ENCODE peak calls at places on chromosome 21, in six cellular contexts. V, T, F, I, A and Z are unnamed samples. For H3K4me1, the result is how much of the 10 kb centered on the place peaks cover.

GRCh38 chr21:45975017-45975595 is 6.5 kb upstream of the COL6A1 start:
- DNase-seq in F (peak), A (peak), I (peak), V (peak), T (no peak), Z (peak)

GRCh38 chr21:24200052-24200451 is 1407.2 kb downstream of the MRPL39 start:
- DNase-seq in I (no peak), F (no peak), T (no peak), A (no peak), V (no peak), Z (no peak)

GRCh38 chr21:28436286-28436932 is 556.3 kb downstream of the LTN1 start:
- DNase-seq in F (peak), A (no peak), I (no peak), T (no peak), V (no peak), Z (no peak)

GRCh38 chr21:31137951-31138350 is 99.7 kb upstream of the KRTAP19-8 start:
- DNase-seq in A (no peak), F (no peak), T (no peak), V (no peak), I (no peak), Z (no peak)

GRCh38 chr21:31132574-31133242 is 94.4 kb upstream of the KRTAP19-8 start:
- DNase-seq in F (no peak), A (no peak), T (no peak), I (no peak), V (no peak), Z (no peak)

GRCh38 chr21:41233913-41234312 is 66.0 kb downstream of the BACE2 start:
- DNase-seq in F (no peak), I (no peak), T (no peak), A (no peak), V (no peak), Z (no peak)

GRCh38 chr21:45888361-45889009 is 93.1 kb upstream of the COL6A1 start:
- DNase-seq in T (no peak), F (no peak), V (no peak), I (no peak), A (peak), Z (no peak)

GRCh38 chr21:15282666-15283065 is 217.9 kb upstream of the NRIP1 start:
- DNase-seq in I (no peak), V (no peak), F (no peak), A (no peak), T (no peak), Z (no peak)

GRCh38 chr21:37073417-37074194 is 552 bp downstream of the TTC3 start:
- DNase-seq in F (peak), A (peak), I (peak), T (peak), V (peak), Z (peak)

GRCh38 chr21:18801468-18801867 is 397.9 kb upstream of the TMPRSS15 start:
- DNase-seq in T (no peak), I (no peak), V (peak), F (peak), A (no peak), Z (no peak)

GRCh38 chr21:41659791-41660560 is 106.9 kb downstream of the RIPK4 start:
- DNase-seq in F (no peak), T (peak), I (no peak), V (no peak), A (peak), Z (no peak)

GRCh38 chr21:17900281-17900989 is 81.3 kb upstream of the C21orf91 start:
- DNase-seq in I (no peak), A (no peak), V (no peak), F (no peak), T (no peak), Z (no peak)

GRCh38 chr21:27759091-27759659 is 792.3 kb upstream of the ADAMTS5 start:
- DNase-seq in V (no peak), I (no peak), F (peak), T (no peak), A (peak), Z (peak)

GRCh38 chr21:17775431-17776126 is 43.6 kb downstream of the C21orf91 start:
- DNase-seq in T (no peak), I (no peak), A (no peak), F (no peak), V (no peak), Z (no peak)

GRCh38 chr21:42198949-42199348 is 20.0 kb upstream of the ABCG1 start:
- DNase-seq in I (no peak), F (no peak), T (no peak), V (no peak), A (no peak), Z (no peak)

GRCh38 chr21:26199471-26199870 is 28.9 kb upstream of the APP start:
- DNase-seq in V (no peak), I (no peak), T (no peak), A (no peak), F (no peak), Z (no peak)

GRCh38 chr21:15293251-15293650 is 228.5 kb upstream of the NRIP1 start:
- DNase-seq in V (no peak), I (no peak), T (no peak), A (no peak), F (peak), Z (no peak)

GRCh38 chr21:40844935-40845334 is 2.0 kb downstream of the DSCAM start:
- DNase-seq in I (no peak), V (no peak), A (no peak), T (no peak), F (no peak), Z (no peak)

GRCh38 chr21:42214081-42214750 is 4.7 kb upstream of the ABCG1 start:
- DNase-seq in V (peak), A (no peak), T (no peak), F (no peak), I (no peak), Z (no peak)

GRCh38 chr21:45822429-45823099 is 159.0 kb upstream of the COL6A1 start:
- DNase-seq in I (no peak), T (no peak), F (no peak), A (no peak), V (no peak), Z (no peak)

GRCh38 chr21:30206551-30207251 is 9.2 kb downstream of the CLDN8 start:
- DNase-seq in I (no peak), A (no peak), T (no peak), F (no peak), V (no peak), Z (no peak)

GRCh38 chr21:27505516-27505915 is 538.6 kb upstream of the ADAMTS5 start:
- DNase-seq in A (no peak), V (no peak), I (no peak), T (no peak), F (no peak), Z (no peak)

GRCh38 chr21:30340714-30341573 is 3.5 kb upstream of the KRTAP27-1 start:
- DNase-seq in F (peak), V (peak), I (no peak), T (no peak), A (no peak), Z (peak)

GRCh38 chr21:25572895-25573310 is 34.4 kb downstream of the MRPL39 start:
- DNase-seq in T (no peak), V (no peak), F (no peak), A (no peak), I (no peak), Z (no peak)

GRCh38 chr21:27190601-27191000 is 223.7 kb upstream of the ADAMTS5 start:
- DNase-seq in T (no peak), F (no peak), I (no peak), A (no peak), V (no peak), Z (no peak)

GRCh38 chr21:46038871-46039397 is 57.4 kb downstream of the COL6A1 start:
- DNase-seq in F (no peak), T (peak), V (no peak), I (peak), A (no peak), Z (peak)

GRCh38 chr21:24852610-24853195 is 754.6 kb downstream of the MRPL39 start:
- DNase-seq in I (no peak), V (no peak), F (no peak), T (no peak), A (no peak), Z (no peak)

GRCh38 chr21:17250651-17251294 is 262.1 kb upstream of the CXADR start:
- DNase-seq in V (no peak), I (no peak), T (no peak), F (no peak), A (no peak), Z (no peak)

GRCh38 chr21:41188476-41189146 is 20.7 kb downstream of the BACE2 start:
- DNase-seq in V (no peak), F (no peak), I (no peak), A (no peak), T (no peak), Z (no peak)

GRCh38 chr21:29315155-29315749 is 16.5 kb downstream of the BACH1 start:
- DNase-seq in A (no peak), I (no peak), F (no peak), T (no peak), V (no peak), Z (no peak)

GRCh38 chr21:42038826-42039425 is 28.8 kb upstream of the ZBTB21 start:
- DNase-seq in F (no peak), I (no peak), V (no peak), T (no peak), A (no peak), Z (peak)

GRCh38 chr21:41992576-41992975 is 17.6 kb downstream of the ZBTB21 start:
- DNase-seq in T (no peak), V (no peak), F (no peak), I (no peak), A (no peak), Z (no peak)

GRCh38 chr21:14120091-14120734 is 90.5 kb downstream of the LIPI start:
- DNase-seq in I (no peak), T (no peak), V (peak), F (peak), A (peak), Z (no peak)

GRCh38 chr21:40049031-40049958 is 182.1 kb downstream of the PCP4 start:
- DNase-seq in F (peak), T (peak), A (no peak), I (no peak), V (no peak), Z (no peak)

GRCh38 chr21:33865176-33865575 is 50.4 kb downstream of the ATP5PO start:
- DNase-seq in F (no peak), T (no peak), V (no peak), I (no peak), A (no peak), Z (no peak)
- H3K27ac ChIP-seq in F (no peak), T (no peak), V (no peak), I (no peak), A (no peak), Z (no peak)

DNA sequence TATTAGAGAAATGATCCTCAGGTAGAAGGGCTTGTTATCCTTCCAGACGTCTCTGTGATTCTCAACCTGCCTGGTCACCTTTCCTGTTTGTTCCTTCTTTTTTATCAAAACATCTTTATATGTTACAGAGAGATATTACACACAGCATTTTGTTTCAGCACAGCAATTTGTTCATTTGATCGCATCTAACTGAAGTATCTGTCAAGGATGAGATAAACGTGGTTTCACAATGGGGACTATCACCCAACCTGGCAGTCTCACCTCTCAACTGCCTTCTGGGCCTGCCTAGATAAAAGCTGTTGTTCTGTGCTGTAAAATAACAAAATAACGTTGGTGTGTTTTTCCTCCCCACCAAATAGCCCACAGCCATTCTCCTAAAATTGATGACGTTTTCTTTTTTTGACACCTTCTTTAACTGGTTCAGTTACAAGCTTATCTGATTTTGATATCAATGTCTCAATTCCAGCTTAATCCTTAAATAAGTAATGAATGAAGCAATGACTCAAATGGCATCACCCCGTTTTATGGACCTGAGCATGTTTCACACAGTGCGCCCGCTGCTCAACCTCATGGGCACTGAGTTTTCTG is 367.9 kb upstream of the RUNX1 start:
- DNase-seq in I (no peak), A (no peak), V (no peak), T (no peak), F (no peak), Z (no peak)
- TF ChIP-seq CTCF in I (no peak), A (no peak), V (no peak), T (no peak), F (no peak), Z (no peak)

DNA sequence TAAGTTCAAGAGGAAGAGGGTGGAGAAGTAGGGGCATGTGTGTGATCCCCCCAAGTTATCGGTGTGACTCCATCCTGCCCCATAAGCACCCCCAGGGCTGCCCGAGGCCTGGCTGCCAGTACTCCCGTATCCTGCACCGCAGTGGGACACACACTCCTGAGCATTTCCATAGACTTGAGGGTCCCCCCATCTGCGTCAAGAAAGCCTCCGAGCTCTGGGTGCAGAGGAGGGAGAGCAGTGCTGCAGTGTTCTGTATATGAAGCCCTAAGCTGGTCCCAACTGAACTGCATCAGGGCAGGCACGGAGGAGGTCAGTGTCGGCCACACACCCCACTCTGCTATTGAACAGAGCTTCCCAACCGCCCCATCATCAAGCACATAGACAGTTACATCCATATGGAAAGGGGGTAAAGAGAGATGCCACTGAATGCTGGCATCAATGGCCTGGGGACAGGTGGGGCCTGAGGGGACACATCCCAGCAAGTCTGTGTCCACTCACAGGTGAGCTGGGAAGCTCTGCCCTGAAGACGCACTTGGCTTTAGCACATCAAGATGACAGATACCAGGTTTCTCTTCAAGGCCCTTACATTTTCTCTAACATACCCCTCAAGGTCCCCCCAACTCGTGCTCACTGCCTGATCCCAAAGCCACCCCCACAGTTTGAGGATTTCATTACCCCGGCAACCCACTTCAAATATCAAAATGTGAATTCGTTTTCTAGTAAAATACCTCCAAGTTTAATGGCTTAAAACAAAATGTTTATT is 64.3 kb downstream of the EVA1C start:
- DNase-seq in F (no peak), V (no peak), A (no peak), I (peak), T (no peak), Z (no peak)
- H3K4me1 ChIP-seq in F (under half), V (under half), A (under half), I (under half), T (under half), Z (under half)

GRCh38 chr21:44437696-44438431 is 17.4 kb upstream of the LRRC3 start:
- DNase-seq in A (peak), I (no peak), V (no peak), F (no peak), T (no peak), Z (no peak)
- H3K27ac ChIP-seq in A (no peak), I (no peak), V (no peak), F (no peak), T (no peak), Z (no peak)

GRCh38 chr21:38805282-38806152 is at the start of gene ETS2:
- DNase-seq in T (peak), A (peak), I (peak), F (peak), V (peak), Z (peak)
- TF ChIP-seq CTCF in T (no peak), A (no peak), I (no peak), F (no peak), V (no peak), Z (no peak)

DNA sequence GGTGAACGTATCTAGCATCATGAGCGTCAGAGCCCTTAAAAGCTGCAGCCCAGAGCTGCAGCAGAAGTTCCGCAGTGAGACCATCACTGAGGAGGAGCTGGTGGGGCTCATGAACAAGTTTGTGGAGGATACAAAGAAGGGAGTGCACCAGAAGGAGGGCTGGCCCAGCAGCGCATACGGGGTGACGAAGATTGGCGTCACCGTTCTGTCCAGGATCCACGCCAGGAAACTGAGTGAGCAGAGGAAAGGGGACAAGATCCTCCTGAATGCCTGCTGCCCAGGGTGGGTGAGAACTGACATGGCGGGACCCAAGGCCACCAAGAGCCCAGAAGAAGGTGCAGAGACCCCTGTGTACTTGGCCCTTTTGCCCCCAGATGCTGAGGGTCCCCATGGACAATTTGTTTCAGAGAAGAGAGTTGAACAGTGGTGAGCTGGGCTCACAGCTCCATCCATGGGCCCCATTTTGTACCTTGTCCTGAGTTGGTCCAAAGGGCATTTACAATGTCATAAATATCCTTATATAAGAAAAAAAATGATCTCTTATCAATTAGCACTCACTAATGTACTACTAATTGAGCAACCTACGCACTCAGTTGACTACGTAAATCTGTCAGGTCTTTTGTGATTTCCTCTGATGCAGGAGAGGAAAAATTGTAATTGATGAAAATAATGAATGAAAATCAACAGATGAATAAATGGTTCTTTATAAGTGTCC is 2.8 kb downstream of the CBR1 start:
- DNase-seq in I (no peak), A (no peak), V (no peak), F (no peak), T (no peak), Z (no peak)
- H3K4me1 ChIP-seq in I (under half), A (under half), V (half or more), F (under half), T (under half), Z (under half)

GRCh38 chr21:43308101-43308500 is 118.8 kb downstream of the SIK1 start:
- DNase-seq in F (no peak), V (no peak), I (no peak), T (no peak), A (peak), Z (no peak)
- H3K27ac ChIP-seq in F (no peak), V (no peak), I (no peak), T (no peak), A (no peak), Z (no peak)

GRCh38 chr21:9772348-9772672 is 749.1 kb upstream of the TPTE start:
- DNase-seq in V (no peak), T (no peak), A (no peak), F (no peak), I (no peak), Z (no peak)

DNA sequence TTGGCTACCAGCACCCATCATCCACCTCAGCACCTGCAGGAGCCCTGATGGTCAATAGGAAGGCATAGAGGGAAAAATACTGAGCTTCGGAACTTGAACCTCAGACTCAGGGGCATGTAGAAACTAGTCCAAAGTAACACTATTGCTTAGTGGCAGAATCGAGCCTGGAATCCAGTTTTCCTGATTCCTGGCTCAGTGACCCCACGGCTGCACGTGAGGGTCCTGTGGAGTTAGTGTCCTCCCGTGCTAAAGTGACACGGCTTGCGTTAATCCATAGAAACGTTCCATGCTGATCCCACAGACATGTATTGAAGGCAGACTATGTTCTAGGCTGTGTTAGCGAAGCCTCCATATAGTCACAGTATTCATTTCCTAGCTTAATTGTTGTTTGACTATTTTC is 747.0 kb upstream of the TPTE start:
- DNase-seq in A (no peak), F (no peak), T (no peak), V (no peak), I (no peak), Z (no peak)
- TF ChIP-seq CTCF in A (no peak), F (no peak), T (no peak), V (no peak), I (no peak), Z (no peak)